ENCODE peak calls at places on chromosome X, in four cellular contexts. W is GM12878, L is K562, T is SK-N-SH. E is an unnamed sample.
A peak's percentile ranks its signal among the peaks of the same experiment; 100 is the strongest.

GRCh38 chrX:107978707-107979307 is 3.4 kb downstream of the TEX13B start:
- DNase-seq in L (peak; percentile 11), T (peak; percentile 11), W (no peak), E (peak; percentile 19)

GRCh38 chrX:130118941-130119640 is 8.8 kb upstream of the ELF4 start:
- DNase-seq in L (no peak), T (no peak), W (no peak), E (peak; percentile 72)

GRCh38 chrX:111504941-111505340 is 6.5 kb upstream of the SERTM2 start:
- DNase-seq in L (no peak), T (no peak), W (no peak), E (no peak)

GRCh38 chrX:150212672-150213480 is 150.2 kb upstream of the MAMLD1 start:
- DNase-seq in T (no peak), L (no peak), W (no peak), E (peak; percentile 52)

GRCh38 chrX:107729558-107730297 is 45.9 kb downstream of the TSC22D3 start:
- DNase-seq in T (no peak), W (no peak), L (no peak), E (no peak)

GRCh38 chrX:31213941-31214340 is 142.1 kb upstream of the FTHL17 start:
- DNase-seq in L (peak; percentile 5), W (no peak), T (peak; percentile 22), E (peak; percentile 19)

GRCh38 chrX:148530464-148531077 is 30.2 kb downstream of the AFF2 start:
- DNase-seq in W (no peak), L (peak; percentile 7), T (no peak), E (peak; percentile 33)

GRCh38 chrX:23292979-23293651 is 41.5 kb upstream of the PTCHD1 start:
- DNase-seq in W (no peak), L (no peak), T (no peak), E (no peak)

GRCh38 chrX:15751160-15751819 is 13.2 kb downstream of the CA5B start:
- DNase-seq in W (no peak), L (no peak), T (no peak), E (peak; percentile 56)

GRCh38 chrX:72045141-72045540 is 86.6 kb downstream of the RTL5 start:
- DNase-seq in L (no peak), W (no peak), T (no peak), E (no peak)

GRCh38 chrX:107205770-107206696 is at the start of the genes DNAAF6 and NUP62CL:
- DNase-seq in T (peak; percentile 77), L (peak; percentile 96), W (peak; percentile 28), E (no peak)

GRCh38 chrX:48910926-48911406 is 480 bp downstream of the SLC35A2 start:
- DNase-seq in W (no peak), L (peak; percentile 39), T (no peak), E (peak; percentile 21)

GRCh38 chrX:151633157-151633556 is 62.1 kb upstream of the PRRG3 start:
- DNase-seq in L (peak; percentile 59), T (no peak), W (no peak), E (no peak)

GRCh38 chrX:13703135-13703534 is 14.2 kb downstream of the RAB9A start:
- DNase-seq in W (no peak), L (no peak), T (no peak), E (no peak)

GRCh38 chrX:110442631-110443030 is 84.0 kb downstream of the RTL9 start:
- DNase-seq in L (peak; percentile 53), W (no peak), T (peak; percentile 61), E (peak; percentile 11)

GRCh38 chrX:19670854-19671620 is 155.7 kb upstream of the MAP3K15 start:
- DNase-seq in W (no peak), L (no peak), T (peak; percentile 4), E (peak; percentile 79)

GRCh38 chrX:71637253-71637618 is 18.9 kb upstream of the CXCR3 start:
- DNase-seq in L (no peak), W (no peak), T (no peak), E (peak; percentile 35)

GRCh38 chrX:115183980-115184379 is 5.2 kb upstream of the RBMXL3 start:
- DNase-seq in L (no peak), T (no peak), W (no peak), E (peak; percentile 79)
- TF ChIP-seq RCOR1 in L (no peak), T (no peak), W (no peak), E (no peak)

GRCh38 chrX:2620576-2620975 is 70.5 kb upstream of the CD99 start:
- DNase-seq in T (no peak), L (no peak), W (no peak), E (no peak)
- H3K36me3 ChIP-seq in T (peaks cover 24% of the 10 kb centered on the region), L (peaks cover 26% of the 10 kb centered on the region), W (no peaks in the 10 kb centered on the region), E (peaks cover 9% of the 10 kb centered on the region)

GRCh38 chrX:154125356-154126040 is 18.5 kb upstream of the OPN1LW start:
- DNase-seq in W (no peak), T (no peak), L (peak; percentile 14), E (no peak)

GRCh38 chrX:154126101-154126500 is 17.9 kb upstream of the OPN1LW start:
- DNase-seq in L (no peak), T (no peak), W (no peak), E (no peak)

GRCh38 chrX:154121207-154121606 is 22.8 kb upstream of the OPN1LW start:
- DNase-seq in W (no peak), L (no peak), T (no peak), E (no peak)

GRCh38 chrX:154121961-154122360 is 22.1 kb upstream of the OPN1LW start:
- DNase-seq in W (no peak), T (no peak), L (no peak), E (no peak)

GRCh38 chrX:154123241-154124219 is 20.5 kb upstream of the OPN1LW start:
- DNase-seq in T (peak; percentile 67), W (no peak), L (peak; percentile 71), E (no peak)
- TF ChIP-seq RCOR1 in T (no peak), W (no peak), L (peak; percentile 87), E (no peak)

DNA sequence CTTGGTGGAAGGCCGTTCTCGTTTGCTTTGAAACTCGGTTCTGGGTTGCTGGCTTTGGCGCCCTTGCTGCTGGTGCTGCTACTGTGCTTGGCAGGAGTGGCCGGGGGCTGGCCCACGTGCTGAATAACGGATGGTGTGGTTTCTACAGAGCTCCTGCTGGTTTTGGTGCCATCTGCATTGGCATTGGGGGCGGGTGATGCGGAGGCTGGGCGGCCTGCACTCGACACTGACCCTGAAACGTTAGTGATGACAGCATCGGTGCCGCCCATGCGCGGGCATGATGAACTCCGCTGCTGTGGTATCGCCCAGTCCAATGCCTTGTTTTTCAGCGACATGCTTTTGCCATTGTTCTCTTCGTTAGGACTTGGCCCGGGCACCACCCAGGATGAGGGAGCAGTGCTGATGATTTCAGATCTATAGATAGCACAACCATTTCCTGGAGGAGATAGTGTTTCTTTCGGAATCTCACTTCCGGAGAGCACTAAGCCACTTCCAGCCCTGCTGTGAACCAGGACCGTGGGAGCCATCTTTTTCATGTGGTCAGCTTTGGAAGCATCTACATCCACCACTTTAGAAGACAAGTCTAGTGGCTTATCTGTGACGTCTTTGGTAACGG is 24.2 kb downstream of the BCOR start:
- DNase-seq in T (no peak), L (no peak), W (no peak), E (no peak)
- H3K36me3 ChIP-seq in T (peaks cover 15% of the 10 kb centered on the region), L (peaks cover 97% of the 10 kb centered on the region), W (peaks cover 25% of the 10 kb centered on the region), E (peaks cover 41% of the 10 kb centered on the region)

DNA sequence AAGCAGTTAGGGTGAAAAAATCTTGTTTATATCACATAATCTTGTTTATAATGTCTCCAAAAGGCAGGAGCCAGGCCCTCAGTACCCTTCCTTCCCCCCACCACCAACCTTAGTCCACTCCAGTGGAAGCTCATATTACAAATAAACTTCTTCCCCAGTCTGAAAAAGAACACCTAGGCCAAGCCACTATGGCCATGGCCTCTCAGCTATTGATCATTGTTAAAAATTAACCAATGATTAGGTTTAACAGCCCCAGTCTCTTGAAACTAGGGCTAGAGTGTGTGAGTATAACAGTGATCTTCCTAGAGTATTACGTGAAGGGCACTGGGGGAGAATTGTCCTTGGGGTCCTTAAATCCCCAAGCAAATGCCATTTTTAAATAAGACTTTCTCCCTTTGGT is 411.9 kb upstream of the EDA2R start:
- DNase-seq in W (no peak), T (no peak), L (no peak), E (no peak)
- TF ChIP-seq RCOR1 in W (no peak), T (no peak), L (no peak), E (no peak)

GRCh38 chrX:47216393-47216925 is 2.0 kb upstream of the CDK16 start:
- DNase-seq in W (no peak), T (no peak), L (no peak), E (no peak)
- H3K36me3 ChIP-seq in W (peaks cover 26% of the 10 kb centered on the region), T (peaks cover 26% of the 10 kb centered on the region), L (peaks cover 60% of the 10 kb centered on the region), E (peaks cover 42% of the 10 kb centered on the region)

DNA sequence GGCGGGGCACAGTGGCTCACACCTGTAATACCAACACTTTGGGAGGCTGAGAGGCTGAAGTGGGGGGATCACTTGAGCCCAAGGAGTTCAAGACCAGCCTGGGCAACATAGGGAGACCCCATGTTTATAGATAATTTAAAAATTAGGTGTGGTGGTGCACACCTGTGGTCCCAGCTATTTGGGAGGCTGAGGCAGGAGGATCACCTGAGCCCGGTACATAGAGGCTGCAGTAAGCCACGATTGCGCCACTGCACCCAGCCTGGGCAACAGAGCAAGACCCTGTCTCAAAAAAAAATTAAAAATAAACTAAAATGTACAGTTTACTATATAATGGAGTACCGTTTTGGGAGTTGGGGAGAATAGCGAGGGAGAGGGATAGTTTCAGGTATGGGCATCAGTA is 4.2 kb downstream of the STAG2 start:
- DNase-seq in L (no peak), T (no peak), W (no peak), E (no peak)
- TF ChIP-seq RCOR1 in L (no peak), T (no peak), W (no peak), E (no peak)

GRCh38 chrX:154526901-154527675 is 11.1 kb upstream of the FAM3A start:
- DNase-seq in L (peak; percentile 68), T (peak; percentile 72), W (peak; percentile 36), E (peak; percentile 67)

GRCh38 chrX:154531626-154532025 is 15.0 kb downstream of the G6PD start:
- DNase-seq in W (no peak), L (no peak), T (no peak), E (peak; percentile 56)

GRCh38 chrX:154529206-154529612 is 13.2 kb upstream of the FAM3A start:
- DNase-seq in W (no peak), L (no peak), T (no peak), E (peak; percentile 15)

GRCh38 chrX:154532690-154533089 is 14.0 kb downstream of the G6PD start:
- DNase-seq in L (no peak), T (no peak), W (no peak), E (no peak)

DNA sequence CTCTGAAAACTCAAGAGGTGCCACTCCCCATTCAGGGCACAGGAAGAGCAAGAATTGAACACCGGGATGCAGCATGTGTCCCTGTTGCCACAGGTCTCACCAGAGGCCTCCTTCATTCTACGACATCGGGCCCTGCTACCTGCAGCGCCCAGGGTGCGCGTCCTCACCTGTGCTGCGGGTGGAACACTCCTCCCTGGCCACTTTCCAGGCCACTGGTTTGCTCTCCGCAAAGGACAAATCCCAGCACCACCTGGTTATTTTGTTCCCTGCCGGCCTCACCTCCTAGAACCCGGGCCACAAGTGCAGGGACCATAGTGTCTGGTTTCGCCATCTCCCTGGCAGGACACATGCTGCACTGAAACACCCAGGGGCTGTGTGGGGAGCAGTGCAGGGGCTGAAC is 14.3 kb upstream of the FAM3A start:
- DNase-seq in T (no peak), L (no peak), W (no peak), E (no peak)
- H3K36me3 ChIP-seq in T (no peaks in the 10 kb centered on the region), L (peaks cover 46% of the 10 kb centered on the region), W (peaks cover 6% of the 10 kb centered on the region), E (peaks cover 41% of the 10 kb centered on the region)

GRCh38 chrX:10725071-10725470 is 104.7 kb upstream of the MID1 start:
- DNase-seq in L (peak; percentile 30), W (no peak), T (peak; percentile 27), E (peak; percentile 4)
- TF ChIP-seq RCOR1 in L (no peak), W (no peak), T (no peak), E (no peak)